ENCODE peak calls at places on chromosomes 12 and 14, in five cellular contexts. N is neural progenitor cell, Z is PC-3, X is cardiac fibroblast, A is fibroblast of pulmonary artery. E is an unnamed sample.

GRCh38 chr12:28512876-28513275 is 322.6 kb downstream of the CCDC91 start:
- DNase-seq in X (no peak), N (no peak), Z (no peak), A (no peak), E (no peak)

GRCh38 chr12:27359578-27360340 is 27.1 kb downstream of the BMAL2 start:
- DNase-seq in Z (peak), N (no peak), A (no peak), X (no peak), E (no peak)

GRCh38 chr14:19947413-19948090 is 16.8 kb downstream of the OR4K1 start:
- DNase-seq in Z (peak), A (no peak), X (peak), N (no peak), E (no peak)

GRCh38 chr12:131112016-131112415 is 158.3 kb downstream of the ADGRD1 start:
- DNase-seq in Z (no peak), N (no peak), A (no peak), X (peak), E (no peak)

GRCh38 chr12:67137256-67137655 is 131.9 kb upstream of the CAND1 start:
- DNase-seq in Z (peak), A (no peak), X (no peak), N (no peak), E (no peak)

GRCh38 chr12:54688309-54689033 is 40.3 kb upstream of the DCD start:
- DNase-seq in Z (no peak), A (no peak), X (no peak), N (no peak), E (no peak)

GRCh38 chr14:22375321-22375930 is 213.6 kb downstream of the DAD1 start:
- DNase-seq in A (peak), X (peak), Z (peak), N (peak), E (peak)

GRCh38 chr12:49664591-49665146 is 41.3 kb downstream of the PRPF40B start:
- DNase-seq in Z (peak), X (peak), A (no peak), N (no peak), E (peak)

GRCh38 chr14:32430326-32430725 is 101.2 kb downstream of the AKAP6 start:
- DNase-seq in A (peak), X (peak), Z (peak), N (no peak), E (no peak)

GRCh38 chr12:64631197-64631596 is 20.9 kb downstream of the RASSF3 start:
- DNase-seq in N (no peak), Z (no peak), A (no peak), X (no peak), E (no peak)

GRCh38 chr14:102728509-102728908 is 48.7 kb upstream of the TRAF3 start:
- DNase-seq in Z (no peak), A (no peak), X (no peak), N (no peak), E (no peak)

GRCh38 chr12:58117201-58117600 is 175.8 kb downstream of the ATP23 start:
- DNase-seq in A (no peak), X (no peak), Z (no peak), N (no peak), E (no peak)

GRCh38 chr14:105026789-105027563 is 6.1 kb upstream of the CDCA4 start:
- DNase-seq in N (no peak), X (peak), Z (peak), A (peak), E (no peak)

GRCh38 chr12:52362118-52362726 is 5.1 kb downstream of the KRT85 start:
- DNase-seq in N (no peak), A (no peak), X (no peak), Z (no peak), E (peak)

DNA sequence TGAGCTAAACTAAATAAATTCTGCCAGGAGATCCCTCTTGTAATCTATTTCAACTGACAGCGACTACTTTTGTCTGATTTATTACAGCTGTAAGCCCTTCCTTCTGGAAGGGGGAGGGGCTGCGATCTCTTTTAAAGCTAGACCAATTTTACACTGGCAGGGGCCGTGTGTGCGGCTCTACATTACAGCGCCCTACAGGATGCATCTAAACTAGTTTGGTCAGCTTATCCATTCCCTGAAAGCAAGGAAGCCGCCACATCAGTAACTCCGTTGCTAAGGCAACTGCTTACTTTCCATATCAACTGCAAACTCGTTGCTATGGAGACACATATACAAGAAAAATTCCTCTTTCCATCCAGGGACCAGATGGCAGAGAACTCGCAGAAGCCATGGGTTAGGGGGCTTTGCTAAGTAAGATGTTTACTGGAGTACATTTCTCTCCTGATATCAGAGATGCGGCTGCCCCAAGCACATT is 17.4 kb downstream of the FOXN3 start:
- DNase-seq in Z (no peak), A (peak), X (peak), N (peak), E (peak)
- TF ChIP-seq CTCF in Z (no peak), A (no peak), X (no peak), N (no peak), E (no peak)

GRCh38 chr12:16184691-16185090 is 92.8 kb downstream of the SLC15A5 start:
- DNase-seq in N (no peak), X (no peak), Z (no peak), A (no peak), E (no peak)

GRCh38 chr12:16187684-16188083 is 89.8 kb downstream of the SLC15A5 start:
- DNase-seq in N (no peak), A (no peak), X (no peak), Z (no peak), E (no peak)

GRCh38 chr12:16189849-16190248 is 87.6 kb downstream of the SLC15A5 start:
- DNase-seq in Z (peak), N (peak), X (peak), A (peak), E (no peak)
- TF ChIP-seq CTCF in Z (peak), N (peak), X (peak), A (peak), E (no peak)

GRCh38 chr14:46920542-46920941 is 269.0 kb upstream of the RPL10L start:
- DNase-seq in X (no peak), Z (no peak), A (no peak), N (no peak), E (no peak)
- TF ChIP-seq CTCF in X (no peak), Z (no peak), A (peak), N (peak), E (peak)

DNA sequence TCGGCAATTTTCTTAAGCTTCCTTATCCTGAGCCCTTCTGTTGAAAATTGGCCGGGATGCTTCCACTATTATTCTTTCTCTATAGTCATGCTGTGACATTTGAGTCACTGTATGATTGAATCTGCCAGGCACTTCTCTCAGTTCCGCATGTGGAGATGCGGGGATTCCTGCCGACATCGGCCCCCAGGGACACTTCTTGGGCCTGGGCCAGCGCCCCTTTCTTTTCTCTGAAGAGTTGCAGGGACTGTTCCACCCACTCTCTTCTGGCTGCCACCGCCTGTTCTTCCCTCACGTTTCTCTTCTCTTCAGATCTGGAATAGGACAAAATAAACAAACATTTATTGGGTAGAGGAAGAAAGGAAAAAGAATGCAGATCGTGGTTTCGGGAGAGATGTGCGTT is 310.1 kb downstream of the ETNK1 start:
- DNase-seq in X (peak), Z (no peak), A (no peak), N (no peak), E (no peak)
- TF ChIP-seq CTCF in X (no peak), Z (no peak), A (no peak), N (no peak), E (no peak)

GRCh38 chr14:24141030-24141880 is at the start of gene EMC9:
- DNase-seq in Z (peak), X (peak), A (peak), N (peak), E (peak)
- TF ChIP-seq CTCF in Z (no peak), X (peak), A (peak), N (peak), E (no peak)

GRCh38 chr14:79009286-79009685 is 839.1 kb downstream of the NRXN3 start:
- DNase-seq in N (no peak), A (no peak), Z (no peak), X (no peak), E (no peak)

GRCh38 chr14:79016828-79017505 is 846.8 kb downstream of the NRXN3 start:
- DNase-seq in X (peak), A (peak), Z (peak), N (no peak), E (no peak)

GRCh38 chr14:79011920-79012204 is 841.7 kb downstream of the NRXN3 start:
- DNase-seq in A (no peak), X (no peak), Z (no peak), N (no peak), E (no peak)

DNA sequence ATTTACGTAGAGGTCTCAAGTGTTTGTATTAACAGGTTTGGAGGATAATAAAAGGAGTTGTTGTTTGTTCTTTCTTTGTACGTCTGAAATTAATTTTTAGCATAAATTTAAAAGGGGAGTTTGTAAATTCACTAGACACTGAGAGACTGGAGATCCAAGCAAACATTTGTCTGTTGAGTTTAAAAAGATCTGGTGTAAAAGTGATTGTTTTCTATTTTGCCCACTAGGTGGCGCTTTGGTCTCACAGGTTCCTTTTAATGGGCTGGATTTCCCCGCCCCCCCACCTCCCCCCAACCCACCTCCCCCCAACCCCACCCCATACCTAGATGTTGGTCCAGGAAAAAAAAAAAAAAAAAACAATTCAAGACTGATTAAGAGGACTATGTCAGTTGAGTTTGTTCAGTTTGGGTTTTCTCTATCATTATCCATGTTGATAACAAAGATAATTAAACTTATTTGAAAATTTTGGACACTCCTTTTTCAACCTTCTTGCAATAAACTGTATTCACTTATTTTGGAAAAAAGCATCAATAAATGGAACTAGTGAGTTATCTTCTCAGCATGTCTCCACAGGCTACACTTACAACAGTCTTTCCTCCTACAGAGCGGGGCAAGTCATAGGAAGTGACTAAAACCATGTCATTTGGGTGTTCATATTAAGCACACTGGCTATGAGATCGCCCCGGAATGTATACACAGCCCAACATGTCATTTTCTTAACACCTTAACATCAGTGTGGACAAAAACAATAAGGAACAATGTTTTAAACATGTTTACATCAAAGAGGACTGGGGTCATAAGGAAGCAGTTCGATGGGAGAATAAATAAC is 841.1 kb downstream of the NRXN3 start:
- DNase-seq in A (peak), N (peak), Z (peak), X (peak), E (peak)
- TF ChIP-seq CTCF in A (peak), N (peak), Z (peak), X (no peak), E (peak)

DNA sequence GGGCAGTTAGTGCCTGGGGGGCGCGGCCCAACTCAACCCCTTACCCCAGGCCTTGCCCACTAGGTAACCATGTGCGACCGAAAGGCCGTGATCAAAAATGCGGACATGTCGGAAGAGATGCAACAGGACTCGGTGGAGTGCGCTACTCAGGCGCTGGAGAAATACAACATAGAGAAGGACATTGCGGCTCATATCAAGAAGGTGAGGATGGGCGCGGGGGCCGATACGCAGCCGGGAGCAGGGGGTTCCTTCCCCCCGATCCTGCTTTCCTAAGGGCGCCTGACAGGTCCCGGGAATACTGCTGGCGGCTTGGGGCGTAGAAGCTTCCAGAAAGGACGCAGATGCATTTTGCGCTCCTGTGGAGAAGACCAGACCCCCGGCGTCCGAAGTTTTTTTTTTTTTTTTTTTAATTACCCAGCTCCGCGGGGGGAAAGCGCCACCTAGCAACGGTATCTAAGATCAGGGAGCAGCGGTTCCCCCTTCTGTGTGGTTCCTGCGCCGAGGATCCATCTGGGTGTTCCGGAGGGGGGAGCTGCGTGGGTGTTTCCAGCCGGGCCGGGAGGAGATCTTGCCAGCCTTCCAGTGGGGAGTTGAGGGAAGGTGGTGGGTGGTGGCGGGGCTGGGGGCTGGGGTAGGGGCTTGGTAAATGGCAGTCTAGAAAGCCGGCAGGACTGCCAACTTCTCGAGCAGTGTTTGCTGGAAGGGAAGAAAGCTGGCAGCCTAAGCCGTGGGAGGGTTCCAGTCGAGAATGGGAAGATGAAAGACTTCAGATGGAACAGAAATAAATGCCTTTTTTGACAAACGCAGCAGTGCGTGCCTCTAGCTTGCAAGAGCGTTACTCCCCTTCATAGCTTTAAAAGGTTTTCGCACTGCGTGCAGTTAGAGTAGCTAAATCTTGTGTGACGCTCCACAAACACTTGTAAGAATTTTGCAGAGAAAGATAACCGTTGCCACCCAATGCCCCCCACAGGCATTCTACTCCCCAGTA is 734 bp downstream of the DYNLL1 start:
- DNase-seq in A (peak), X (peak), N (peak), Z (peak), E (peak)
- TF ChIP-seq CTCF in A (no peak), X (no peak), N (peak), Z (peak), E (no peak)